ENCODE peak calls at places on chromosomes 4 and X, in five cellular contexts. I is suprapubic skin, Z is body of pancreas, G is K562, F is NB4. M is an unnamed sample.

GRCh38 chr4:153222790-153223417 is 18.7 kb downstream of the TRIM2 start:
- DNase-seq in I (peak), Z (peak), F (peak), G (peak), M (no peak)

GRCh38 chr4:57777871-57778270 is 667.7 kb upstream of the IGFBP7 start:
- DNase-seq in Z (no peak), I (no peak), G (no peak), F (no peak), M (no peak)

GRCh38 chr4:70183168-70183939 is 12.2 kb upstream of the ODAM start:
- DNase-seq in I (no peak), Z (peak), F (peak), G (peak), M (no peak)

GRCh38 chr4:108193891-108194672 is 25.4 kb upstream of the LEF1 start:
- DNase-seq in F (no peak), I (no peak), Z (no peak), G (no peak), M (no peak)

GRCh38 chr4:19944251-19944650 is 307.5 kb upstream of the SLIT2 start:
- DNase-seq in F (no peak), Z (no peak), I (no peak), G (no peak), M (no peak)

GRCh38 chr4:56698329-56698728 is 17.2 kb upstream of the HOPX start:
- DNase-seq in Z (no peak), F (no peak), G (no peak), I (no peak), M (no peak)

GRCh38 chr4:164383187-164384181 is 370.4 kb upstream of the SMIM31 start:
- DNase-seq in G (no peak), Z (peak), F (no peak), I (no peak), M (peak)

GRCh38 chrX:110044531-110045249 is 41.8 kb downstream of the TMEM164 start:
- DNase-seq in Z (no peak), I (no peak), F (no peak), G (no peak), M (no peak)

GRCh38 chrX:46488712-46489111 is 56.5 kb downstream of the ZNF674 start:
- DNase-seq in G (no peak), Z (no peak), F (no peak), I (no peak), M (no peak)

GRCh38 chr4:84719115-84719514 is 136.2 kb downstream of the CDS1 start:
- DNase-seq in Z (no peak), G (no peak), F (no peak), I (no peak), M (no peak)

GRCh38 chr4:150457802-150458201 is 124.1 kb upstream of the MAB21L2 start:
- DNase-seq in I (no peak), Z (no peak), F (no peak), G (no peak), M (no peak)

GRCh38 chr4:146436423-146437162 is 85.1 kb downstream of the SLC10A7 start:
- DNase-seq in G (no peak), Z (no peak), I (no peak), F (no peak), M (no peak)

GRCh38 chr4:185710487-185710995 is 101.5 kb downstream of the SORBS2 start:
- DNase-seq in G (no peak), F (no peak), I (no peak), Z (peak), M (no peak)

DNA sequence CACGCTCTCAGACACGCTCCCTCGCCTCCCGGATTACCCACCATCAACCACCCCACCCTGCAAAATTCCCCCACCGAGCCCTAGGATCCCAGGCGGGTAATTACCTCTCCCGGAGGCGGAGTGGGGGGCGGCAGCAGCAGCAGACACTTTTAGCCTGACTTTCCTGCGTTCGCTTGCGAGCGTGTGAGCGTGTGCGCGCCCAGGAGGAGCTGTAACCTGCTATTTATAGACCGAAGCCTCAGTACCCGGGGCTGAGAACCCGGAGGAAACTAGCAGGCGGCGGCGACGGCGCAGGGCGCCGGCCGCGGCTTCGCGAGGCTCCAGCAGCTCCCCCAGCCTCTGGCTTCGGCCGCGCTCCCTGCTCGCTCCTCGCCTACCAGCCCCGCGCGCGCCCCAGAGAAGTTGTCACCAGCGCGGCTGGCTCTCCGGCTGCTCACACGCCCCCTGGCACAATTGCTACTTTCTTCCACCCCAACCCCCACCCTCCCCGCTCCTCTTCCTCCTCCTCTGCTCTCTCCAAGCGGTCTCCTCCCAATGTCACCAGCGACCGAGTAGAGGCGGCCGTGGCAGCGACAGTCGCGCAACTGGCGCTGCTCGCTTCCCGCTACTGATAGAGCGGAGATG is at the start of gene INPP4B:
- DNase-seq in I (no peak), F (no peak), Z (peak), G (no peak), M (peak)
- TF ChIP-seq POLR2A in I (no peak), F (no peak), Z (peak), G (no peak), M (no peak)

DNA sequence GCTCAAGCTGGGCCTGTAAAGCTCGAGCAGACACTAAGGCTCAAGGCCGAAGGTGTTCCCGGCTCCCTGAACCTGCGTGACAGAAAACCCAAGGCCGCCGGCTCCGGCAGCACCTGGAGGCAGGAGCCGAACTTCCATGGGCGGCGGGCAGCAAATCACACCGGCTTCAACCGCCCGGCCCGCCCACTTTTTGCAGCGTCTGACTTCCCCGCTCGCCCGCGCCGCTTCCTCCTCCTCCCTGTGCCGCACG is 940 bp upstream of the NSD2 start:
- DNase-seq in F (peak), G (peak), Z (peak), I (peak), M (peak)
- TF ChIP-seq POLR2A in F (no peak), G (no peak), Z (no peak), I (no peak), M (no peak)

DNA sequence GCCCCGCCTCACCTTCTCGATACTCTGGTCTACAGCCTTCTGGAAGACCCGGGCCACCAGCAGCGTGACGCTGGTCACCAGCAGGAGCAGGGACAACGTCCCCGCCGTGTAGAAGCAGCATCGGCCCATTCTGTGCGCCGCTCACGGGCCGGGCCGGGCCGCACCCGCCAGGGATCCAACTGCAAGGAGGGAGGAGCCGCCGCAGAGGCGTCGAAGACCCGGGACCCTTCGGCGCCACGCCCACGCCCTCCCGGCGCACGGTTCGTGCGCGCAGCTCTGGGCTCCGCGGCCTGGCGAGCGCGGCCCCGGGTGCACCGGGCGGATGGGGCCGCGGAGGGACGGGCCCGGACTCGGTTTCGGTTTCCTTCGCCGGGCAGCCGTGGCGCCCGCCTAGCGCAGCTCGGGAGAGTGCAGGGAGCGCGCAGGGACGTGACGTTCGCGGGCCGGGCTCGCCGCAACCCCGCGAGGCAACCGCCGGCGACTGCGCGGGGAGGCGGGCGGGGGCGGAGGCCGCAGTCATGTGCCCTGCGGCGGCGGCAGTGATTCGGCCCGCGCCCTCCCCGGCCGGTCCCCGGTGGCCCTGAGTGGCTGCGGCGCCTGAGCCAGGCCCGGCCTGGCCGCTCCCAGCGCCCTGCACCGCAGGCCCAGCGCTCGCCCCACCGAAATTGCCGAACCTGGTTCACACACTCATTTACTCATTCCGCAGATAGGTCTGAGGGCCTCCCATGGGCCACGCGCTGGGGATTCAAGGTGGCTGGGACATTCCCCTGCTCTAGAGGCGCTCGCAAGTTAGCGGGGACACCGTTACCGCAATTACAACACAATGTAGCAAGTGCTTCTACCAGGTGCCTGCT is at the start of gene SCARB2:
- DNase-seq in Z (peak), G (peak), I (peak), F (peak), M (peak)
- TF ChIP-seq POLR2A in Z (peak), G (peak), I (peak), F (peak), M (peak)

GRCh38 chr4:38670939-38671593 is 7.1 kb downstream of the KLF3 start:
- DNase-seq in I (no peak), G (no peak), Z (peak), F (peak), M (no peak)
- TF ChIP-seq POLR2A in I (no peak), G (no peak), Z (peak), F (no peak), M (no peak)

DNA sequence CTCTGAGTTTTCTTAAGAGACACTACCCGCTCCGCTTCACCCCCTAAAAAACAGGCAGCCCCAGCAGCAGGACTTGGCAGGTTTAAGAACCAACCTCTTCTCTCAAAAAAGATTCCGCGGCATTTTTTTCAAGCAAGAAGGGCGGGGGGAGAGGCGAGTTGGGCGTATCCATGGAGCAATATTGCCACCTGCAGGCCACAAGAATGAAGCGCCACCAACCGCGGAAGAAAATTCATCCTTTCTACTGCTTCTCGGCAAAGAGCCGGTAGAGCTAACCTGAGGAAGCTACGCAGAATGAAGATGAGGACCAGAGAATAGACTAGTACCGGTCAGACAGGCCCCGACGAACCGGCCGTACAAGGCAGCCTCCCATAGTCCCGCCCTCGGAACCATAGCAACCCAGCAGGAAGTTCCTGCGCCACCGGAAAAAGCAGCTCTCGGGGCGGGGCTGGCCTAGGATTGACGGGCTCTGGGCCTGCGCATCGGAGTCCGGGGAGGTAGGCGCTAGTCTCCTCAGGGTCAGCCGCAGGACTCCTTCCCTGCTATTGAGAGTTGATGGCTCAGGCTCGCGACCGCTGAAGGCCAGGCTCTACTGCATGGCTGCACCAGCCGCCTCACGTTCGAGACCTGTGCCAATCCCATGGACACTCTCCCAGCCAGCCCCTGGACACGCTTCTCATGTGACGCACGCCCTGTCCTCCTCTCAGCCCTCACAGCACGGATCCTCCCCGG is 76.9 kb downstream of the MAGED4 start:
- DNase-seq in I (peak), F (peak), Z (peak), G (peak), M (peak)
- TF ChIP-seq POLR2A in I (no peak), F (no peak), Z (peak), G (no peak), M (peak)

GRCh38 chrX:150361070-150361776 is 1.9 kb upstream of the MAMLD1 start:
- DNase-seq in Z (peak), G (peak), F (peak), I (no peak), M (no peak)

GRCh38 chrX:150363561-150364346 is 637 bp downstream of the MAMLD1 start:
- DNase-seq in G (no peak), Z (peak), F (peak), I (no peak), M (no peak)

GRCh38 chrX:150361777-150362351 is 1.3 kb upstream of the MAMLD1 start:
- DNase-seq in G (no peak), I (no peak), Z (peak), F (no peak), M (no peak)

GRCh38 chrX:150364347-150365050 is 1.4 kb downstream of the MAMLD1 start:
- DNase-seq in I (no peak), F (peak), Z (peak), G (no peak), M (no peak)

DNA sequence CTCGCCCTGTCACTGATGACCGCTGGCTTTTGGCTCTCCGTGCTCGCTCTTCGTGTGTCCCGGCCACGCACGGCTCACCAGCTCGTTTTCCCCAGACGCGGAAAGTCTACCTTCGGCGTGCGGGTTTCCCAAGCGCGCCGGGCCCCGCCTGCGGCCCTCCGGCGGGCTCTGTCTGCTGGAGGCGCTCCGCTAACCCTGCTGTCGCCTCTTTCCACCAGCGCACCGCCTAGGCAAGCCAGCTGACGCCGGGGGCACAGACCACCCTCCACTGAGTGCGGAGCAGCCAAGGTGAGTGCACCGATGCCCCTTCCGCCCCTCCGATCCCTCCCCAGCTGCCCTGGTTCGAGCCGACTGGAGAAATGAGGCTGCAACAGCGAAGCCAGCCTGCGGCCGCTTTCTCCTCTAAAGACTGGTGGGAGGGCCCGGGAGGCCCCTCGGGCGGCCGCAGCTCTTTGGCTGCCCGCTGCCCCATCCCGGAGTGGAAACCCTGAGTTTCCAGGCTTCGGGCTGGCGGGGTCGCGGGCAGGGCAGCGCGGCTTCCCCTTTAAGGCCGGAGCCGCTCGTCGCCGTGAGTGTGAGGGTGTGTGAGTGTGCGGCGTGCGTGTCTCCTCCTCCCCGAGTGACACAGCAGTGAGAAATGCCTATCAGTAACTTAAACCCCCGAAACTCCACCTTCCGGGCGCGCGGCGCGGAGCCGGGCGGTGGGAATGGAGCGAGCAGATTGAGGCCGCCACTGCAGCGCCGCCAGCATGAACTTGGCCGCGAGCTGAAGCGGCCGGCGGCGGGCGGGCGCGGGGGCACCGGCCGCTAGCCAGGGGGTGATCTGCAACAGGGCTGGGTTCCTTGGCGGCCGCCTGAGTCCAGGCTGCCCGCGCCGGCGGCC is at the start of gene MAMLD1:
- DNase-seq in F (peak), G (peak), Z (peak), I (peak), M (no peak)
- TF ChIP-seq POLR2A in F (no peak), G (no peak), Z (peak), I (no peak), M (peak)

GRCh38 chrX:53087378-53087777 is 5.2 kb downstream of the TSPYL2 start:
- DNase-seq in Z (no peak), I (no peak), G (no peak), F (no peak), M (no peak)

GRCh38 chrX:53089224-53089842 is 4.6 kb upstream of the KANTR start:
- DNase-seq in G (peak), I (no peak), F (peak), Z (peak), M (no peak)

GRCh38 chrX:53086464-53086863 is 4.3 kb downstream of the TSPYL2 start:
- DNase-seq in I (no peak), Z (peak), G (no peak), F (no peak), M (no peak)

GRCh38 chrX:53085661-53086229 is 3.6 kb downstream of the TSPYL2 start:
- DNase-seq in I (no peak), G (no peak), Z (no peak), F (no peak), M (no peak)

GRCh38 chrX:53088136-53088974 is 5.6 kb upstream of the KANTR start:
- DNase-seq in I (peak), F (no peak), Z (peak), G (no peak), M (no peak)
- TF ChIP-seq POLR2A in I (no peak), F (no peak), Z (peak), G (no peak), M (no peak)

DNA sequence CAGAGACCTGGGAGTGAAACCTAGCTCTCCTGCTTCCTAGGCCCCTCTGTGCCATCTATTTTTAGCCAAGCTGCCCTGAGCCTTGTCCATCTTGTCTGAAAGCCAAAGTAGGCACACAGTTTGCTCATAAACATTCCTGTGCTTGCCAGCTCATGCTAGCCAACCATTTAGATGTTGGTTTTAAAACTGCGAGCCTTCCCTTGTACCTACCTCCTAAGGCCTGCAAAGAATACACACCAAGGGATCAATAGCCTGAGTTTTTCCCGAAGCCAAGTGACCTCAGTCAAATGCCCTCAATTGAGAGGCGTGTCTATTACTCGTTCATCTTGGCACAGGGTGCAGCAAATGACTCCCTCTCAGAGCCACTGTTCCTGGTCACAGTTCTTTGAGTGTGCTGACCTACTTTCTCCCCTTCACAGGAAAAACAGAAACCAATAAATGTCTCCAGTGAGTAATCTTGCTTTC is 48.5 kb downstream of the ZCCHC12 start:
- DNase-seq in F (no peak), Z (peak), G (no peak), I (no peak), M (peak)
- TF ChIP-seq POLR2A in F (no peak), Z (no peak), G (no peak), I (no peak), M (no peak)

DNA sequence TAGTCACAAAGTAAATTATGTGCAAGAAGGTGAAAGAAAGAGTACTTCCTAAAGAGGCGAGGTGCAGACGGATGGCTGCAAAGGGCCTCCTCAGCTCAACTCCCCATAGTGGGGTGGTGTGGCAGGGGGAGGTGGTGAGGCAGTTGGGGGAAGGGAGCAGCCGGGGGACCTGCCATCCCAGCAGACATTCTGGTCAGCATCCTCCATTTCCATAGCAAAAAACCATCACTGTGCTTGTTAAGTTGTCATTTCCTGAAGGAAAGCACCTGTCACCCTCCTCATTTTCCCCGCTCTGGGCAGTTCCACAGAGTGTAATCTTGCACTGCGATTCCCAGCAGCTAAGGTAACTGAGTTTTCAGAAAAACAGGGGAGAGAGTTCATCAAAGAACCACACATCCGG is 51.5 kb downstream of the TSPAN5 start:
- DNase-seq in F (no peak), I (no peak), Z (no peak), G (no peak), M (no peak)
- TF ChIP-seq POLR2A in F (no peak), I (no peak), Z (no peak), G (no peak), M (no peak)